ENCODE peak calls at places on chromosomes 7 and 10, in seven cellular contexts. Z is IMR-90, D is heart left ventricle, X is Panc1, T is Caco-2, K is HCT116, G is tibial artery. Y is an unnamed sample. For H3K27me3, the result is how much of the 10 kb centered on the place peaks cover.

GRCh38 chr7:2843711-2844152 is 376 bp downstream of the GNA12 start:
- DNase-seq in X (no peak), Z (peak), T (no peak), D (peak), K (no peak), G (peak), Y (no peak)

GRCh38 chr10:62735464-62736188 is 68.9 kb upstream of the ADO start:
- DNase-seq in T (no peak), Z (peak), G (no peak), K (no peak), X (no peak), D (no peak), Y (no peak)

GRCh38 chr7:141203177-141203576 is 129.3 kb downstream of the TMEM178B start:
- DNase-seq in Z (no peak), G (no peak), T (no peak), K (no peak), D (no peak), X (no peak), Y (no peak)

GRCh38 chr10:17817790-17818189 is 8.6 kb downstream of the MRC1 start:
- DNase-seq in D (no peak), X (no peak), G (no peak), T (no peak), K (no peak), Z (no peak), Y (no peak)

GRCh38 chr7:47689558-47689957 is 107.6 kb upstream of the TNS3 start:
- DNase-seq in T (no peak), X (no peak), D (no peak), G (no peak), Z (no peak), K (no peak), Y (no peak)

GRCh38 chr7:99380823-99381663 is 6.5 kb downstream of the ARPC1B start:
- DNase-seq in K (no peak), X (no peak), D (no peak), T (no peak), G (no peak), Z (no peak), Y (no peak)

GRCh38 chr10:13462551-13462950 is 66.3 kb downstream of the BEND7 start:
- DNase-seq in D (no peak), T (no peak), X (no peak), G (no peak), Z (peak), K (no peak), Y (no peak)

GRCh38 chr10:29055091-29055490 is 233.8 kb upstream of the LYZL1 start:
- DNase-seq in D (no peak), Z (no peak), X (no peak), G (no peak), K (no peak), T (no peak), Y (no peak)

GRCh38 chr10:9825491-9826018 is 1192.1 kb upstream of the CELF2 start:
- DNase-seq in D (no peak), G (no peak), K (no peak), T (peak), X (no peak), Z (peak), Y (no peak)

GRCh38 chr10:86348321-86349210 is 18.0 kb downstream of the GRID1 start:
- DNase-seq in Z (no peak), X (no peak), T (peak), D (peak), G (no peak), K (no peak), Y (no peak)
- TF ChIP-seq CTCF in Z (peak), X (peak), T (peak), D (peak), G (no peak), K (no peak), Y (peak)

DNA sequence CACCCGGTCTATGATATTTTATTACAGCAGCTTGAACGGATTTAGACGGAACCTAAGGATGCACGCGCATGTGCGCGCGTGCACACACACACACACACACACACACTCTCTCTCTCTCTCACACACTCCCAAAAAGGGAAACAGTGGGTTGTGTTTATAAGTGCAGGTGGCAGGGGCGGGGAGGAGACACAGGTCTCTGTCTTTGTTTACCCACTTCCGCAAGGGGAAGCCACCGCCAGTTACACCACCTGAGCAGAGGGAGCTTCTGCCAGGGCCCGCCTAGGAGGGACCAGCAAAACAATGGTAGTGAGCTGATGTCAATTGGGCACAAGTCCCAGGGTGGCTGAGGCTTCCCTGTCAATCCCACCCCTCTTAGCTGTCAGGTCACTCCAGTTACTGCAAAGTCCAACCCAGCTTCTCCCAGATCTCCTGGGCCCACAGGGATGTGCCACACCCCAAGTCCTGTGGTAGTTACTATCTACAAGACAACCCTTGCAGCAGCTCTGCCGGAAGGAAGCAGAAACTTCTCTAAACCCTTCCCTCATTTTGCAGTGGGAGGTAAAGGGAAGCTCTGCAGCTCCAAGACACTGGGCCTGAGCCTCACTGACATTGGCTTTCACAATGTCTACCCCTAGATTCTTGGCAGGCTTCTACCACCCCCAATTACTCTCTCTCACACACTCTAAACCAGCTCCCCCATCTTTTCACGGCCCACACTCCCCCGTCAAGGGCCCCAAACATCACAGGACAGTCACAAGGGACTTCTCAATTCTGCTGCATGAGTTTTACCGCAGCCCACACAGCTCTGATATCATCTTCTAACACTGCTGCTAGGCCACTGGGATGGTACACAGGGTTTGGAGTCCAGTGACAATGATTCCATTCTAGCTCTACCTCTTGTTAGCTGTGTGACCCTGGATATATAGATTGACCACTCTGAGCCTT is 17.6 kb downstream of the ANXA11 start:
- DNase-seq in D (peak), X (no peak), G (no peak), Z (no peak), K (no peak), T (no peak), Y (no peak)
- H3K4me3 ChIP-seq in D (no peak), X (no peak), G (no peak), Z (no peak), K (no peak), T (no peak), Y (no peak)

DNA sequence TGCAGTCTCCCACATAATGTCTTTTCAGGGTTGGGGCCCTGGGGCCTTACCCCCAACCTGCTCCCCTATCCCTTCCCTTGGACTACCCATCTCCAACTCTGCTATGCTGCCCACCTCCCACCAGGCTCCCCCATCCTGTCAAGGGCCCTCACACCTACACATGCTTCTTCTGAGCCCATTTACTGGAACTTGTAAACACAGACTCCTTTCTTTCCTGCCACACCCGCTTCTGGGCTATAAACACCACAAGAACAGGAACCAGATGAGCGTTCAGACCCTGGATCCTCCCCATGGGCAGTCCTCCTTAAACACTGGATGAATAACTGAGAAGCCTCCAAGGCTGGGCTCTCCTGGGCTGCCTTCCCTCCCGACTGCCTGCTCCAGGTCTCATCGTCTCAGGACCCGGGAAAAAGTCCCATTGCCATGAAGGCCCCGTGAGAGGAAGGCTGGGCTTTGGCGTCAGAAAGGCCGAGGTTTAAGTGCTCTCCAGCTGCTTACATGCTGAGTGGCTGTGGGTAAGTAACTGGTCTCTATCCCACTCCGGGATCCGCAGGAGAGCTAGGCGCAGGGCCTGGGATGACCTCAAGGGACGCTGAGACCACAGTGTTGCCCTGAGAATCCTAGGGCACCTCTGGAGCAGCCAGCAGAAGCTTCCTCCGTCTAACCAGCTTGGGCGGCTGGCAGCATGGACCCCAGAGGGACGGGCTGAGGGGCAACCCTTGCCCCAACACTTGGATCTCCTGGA is 15.6 kb upstream of the CRHR2 start:
- DNase-seq in T (no peak), G (no peak), K (no peak), D (no peak), X (no peak), Z (no peak), Y (no peak)
- H3K27me3 ChIP-seq in T (under half), G (under half), K (under half), D (under half), X (under half), Z (half or more), Y (under half)

DNA sequence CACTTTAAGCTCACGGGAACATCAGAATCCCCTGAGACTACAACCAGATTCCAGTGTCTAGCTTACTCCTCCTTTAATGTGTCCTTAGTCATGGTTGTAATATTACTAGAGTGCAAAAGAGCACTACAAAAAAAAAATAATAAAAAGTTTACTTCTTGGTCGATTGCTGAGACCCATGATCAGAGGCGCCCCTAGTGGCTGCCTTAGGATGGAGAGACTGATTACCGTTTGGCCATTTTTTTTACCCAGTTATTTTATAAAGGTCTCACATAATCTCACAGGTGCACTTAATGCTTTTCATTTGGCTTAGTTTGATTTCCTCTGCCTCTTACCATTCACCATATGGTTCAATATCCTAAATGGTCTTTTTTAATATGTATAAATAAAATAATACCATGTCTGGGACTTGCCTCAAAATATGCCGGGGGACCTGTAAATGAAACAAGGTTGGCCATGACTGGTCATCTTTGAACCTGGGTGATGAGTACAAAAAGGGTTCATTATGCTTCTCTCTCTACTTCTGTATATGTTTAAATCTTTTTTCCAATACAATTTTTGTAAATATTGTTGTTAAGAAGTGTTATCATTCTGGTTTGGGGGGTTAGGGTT is 331.5 kb upstream of the NFE2L3 start:
- DNase-seq in G (no peak), T (no peak), D (no peak), K (peak), Z (no peak), X (no peak), Y (no peak)
- TF ChIP-seq CTCF in G (no peak), T (peak), D (no peak), K (peak), Z (peak), X (peak), Y (peak)

GRCh38 chr7:75638607-75639070 is 100.1 kb downstream of the HIP1 start:
- DNase-seq in D (peak), X (no peak), T (peak), Z (peak), K (no peak), G (peak), Y (no peak)

GRCh38 chr7:75642810-75643486 is 95.8 kb downstream of the HIP1 start:
- DNase-seq in D (no peak), T (peak), K (peak), G (no peak), Z (peak), X (peak), Y (no peak)

GRCh38 chr7:75637854-75638606 is 100.7 kb downstream of the HIP1 start:
- DNase-seq in X (no peak), D (no peak), G (no peak), Z (no peak), T (no peak), K (no peak), Y (no peak)

GRCh38 chr7:75639071-75639892 is 99.5 kb downstream of the HIP1 start:
- DNase-seq in X (no peak), D (peak), G (peak), T (peak), K (no peak), Z (peak), Y (no peak)

DNA sequence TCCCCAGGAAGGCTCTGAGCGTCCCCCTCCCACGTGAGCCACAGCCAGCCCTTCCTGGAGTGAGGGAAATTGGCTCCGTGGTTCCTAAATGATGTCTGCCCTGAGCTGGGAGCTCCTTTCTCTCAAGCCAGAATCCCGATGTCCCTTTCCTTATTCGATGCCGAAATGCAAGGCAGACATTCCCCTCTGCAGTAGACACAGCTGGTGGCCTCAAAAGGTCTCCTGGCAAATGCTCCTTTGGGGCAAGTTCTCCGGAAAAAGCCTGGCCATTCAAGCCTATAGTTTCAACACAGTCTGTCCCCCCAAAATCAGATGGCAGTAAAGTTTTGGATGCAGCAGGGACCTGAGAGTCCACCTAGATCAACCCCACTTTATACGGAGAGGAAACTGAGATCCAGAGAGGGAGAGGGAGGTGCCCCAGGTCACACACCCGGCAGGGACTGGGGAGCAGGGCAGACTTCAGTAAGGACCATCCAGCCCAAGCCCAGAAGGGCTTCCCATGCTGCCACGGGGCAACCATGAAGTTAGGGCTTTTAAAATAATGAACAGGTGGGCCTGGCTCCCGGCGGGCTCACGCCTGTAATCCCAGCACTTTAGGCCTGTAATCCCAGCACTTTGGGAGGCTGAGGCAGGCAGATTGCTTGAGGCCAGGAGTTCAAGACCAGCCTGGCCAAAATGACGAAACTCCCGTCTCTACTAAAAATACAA is 98.7 kb downstream of the HIP1 start:
- DNase-seq in G (no peak), K (no peak), Z (no peak), X (no peak), D (no peak), T (no peak), Y (no peak)
- H3K4me3 ChIP-seq in G (peak), K (peak), Z (peak), X (peak), D (peak), T (peak), Y (peak)

Y was measured in kidney epithelial cell.